ENCODE peak calls at places on chromosomes 11 and 22, in four cellular contexts. P is HCT116, L is breast epithelium, C is left ventricle myocardium inferior. X is an unnamed sample. For H3K4me1, the result is how much of the 10 kb centered on the place peaks cover.

GRCh38 chr22:50576070-50576469 is 2.2 kb downstream of the CPT1B start:
- DNase-seq in C (no peak), L (no peak), P (peak), X (no peak)

GRCh38 chr11:120867024-120867423 is 156.9 kb upstream of the TBCEL start:
- DNase-seq in L (no peak), P (no peak), C (no peak), X (no peak)

GRCh38 chr11:132898021-132898420 is 634.3 kb downstream of the OPCML start:
- DNase-seq in C (no peak), P (no peak), L (no peak), X (no peak)

GRCh38 chr11:70861534-70861933 is 390.8 kb downstream of the SHANK2 start:
- DNase-seq in L (no peak), C (no peak), P (no peak), X (no peak)

GRCh38 chr11:61473370-61474025 is 35.1 kb upstream of the LRRC10B start:
- DNase-seq in P (no peak), L (no peak), C (no peak), X (no peak)

GRCh38 chr22:17829691-17830040 is 55.4 kb upstream of the BID start:
- DNase-seq in P (no peak), L (no peak), C (no peak), X (no peak)

GRCh38 chr22:28911279-28911640 is 27.9 kb downstream of the ZNRF3 start:
- DNase-seq in C (no peak), P (no peak), L (no peak), X (no peak)

GRCh38 chr22:38802671-38803121 is 8.8 kb upstream of the DNAL4 start:
- DNase-seq in P (peak), L (peak), C (no peak), X (peak)

GRCh38 chr22:35575116-35575748 is 34.6 kb downstream of the RASD2 start:
- DNase-seq in L (no peak), P (no peak), C (no peak), X (no peak)

GRCh38 chr22:43431821-43432554 is 20.2 kb downstream of the MPPED1 start:
- DNase-seq in C (no peak), L (no peak), P (no peak), X (no peak)

GRCh38 chr11:112278803-112279202 is 18.1 kb upstream of the PLET1 start:
- DNase-seq in P (no peak), C (no peak), L (no peak), X (no peak)

GRCh38 chr11:44823006-44823405 is 96.2 kb downstream of the TSPAN18 start:
- DNase-seq in C (no peak), P (no peak), L (no peak), X (no peak)

GRCh38 chr11:45654242-45654641 is 11.2 kb downstream of the CHST1 start:
- DNase-seq in C (no peak), P (no peak), L (no peak), X (no peak)

GRCh38 chr11:108912587-108912986 is 247.7 kb downstream of the DDX10 start:
- DNase-seq in L (no peak), C (no peak), P (no peak), X (no peak)

GRCh38 chr11:64032050-64032449 is 3.7 kb upstream of the FLRT1 start:
- DNase-seq in L (no peak), C (no peak), P (no peak), X (no peak)

GRCh38 chr11:44506375-44507016 is 59.0 kb upstream of the CD82 start:
- DNase-seq in P (peak), C (no peak), L (no peak), X (no peak)

GRCh38 chr11:15275141-15275540 is 160.4 kb downstream of the INSC start:
- DNase-seq in P (no peak), C (no peak), L (no peak), X (no peak)

GRCh38 chr11:11786771-11787170 is 55.0 kb upstream of the USP47 start:
- DNase-seq in P (no peak), C (no peak), L (no peak), X (no peak)

GRCh38 chr11:10606536-10607208 is 38.2 kb upstream of the LYVE1 start:
- DNase-seq in L (no peak), C (no peak), P (no peak), X (no peak)

GRCh38 chr22:26564672-26565071 is 25.3 kb downstream of the TPST2 start:
- DNase-seq in L (no peak), C (no peak), P (no peak), X (no peak)

GRCh38 chr22:17093081-17093480 is 8.3 kb downstream of the IL17RA start:
- DNase-seq in C (no peak), L (no peak), P (no peak), X (no peak)

GRCh38 chr22:50730013-50730891 is 7.8 kb upstream of the ACR start:
- DNase-seq in L (no peak), P (no peak), C (peak), X (no peak)

GRCh38 chr11:86547727-86548126 is 124.7 kb downstream of the ME3 start:
- DNase-seq in L (peak), P (no peak), C (no peak), X (no peak)

GRCh38 chr11:116294630-116295029 is 478.2 kb downstream of the BUD13 start:
- DNase-seq in L (no peak), P (no peak), C (no peak), X (no peak)

GRCh38 chr11:69538840-69539239 is 57.4 kb downstream of the LINC01488 start:
- DNase-seq in L (no peak), P (no peak), C (no peak), X (no peak)

GRCh38 chr11:114077482-114078305 is 18.2 kb downstream of the ZBTB16 start:
- DNase-seq in P (no peak), L (no peak), C (no peak), X (no peak)

GRCh38 chr11:105960252-105961245 is 61.5 kb downstream of the MSANTD4 start:
- DNase-seq in L (no peak), P (no peak), C (no peak), X (peak)

GRCh38 chr11:72244317-72245231 is 598 bp upstream of the PHOX2A start:
- DNase-seq in P (no peak), L (no peak), C (no peak), X (no peak)

GRCh38 chr11:121829159-121829643 is 286.8 kb downstream of the BLID start:
- DNase-seq in L (peak), P (peak), C (no peak), X (peak)

GRCh38 chr11:126111458-126112116 is 48.9 kb upstream of the CDON start:
- DNase-seq in P (no peak), C (peak), L (no peak), X (peak)

GRCh38 chr22:44132724-44133123 is 48.0 kb upstream of the PARVG start:
- DNase-seq in P (no peak), L (no peak), C (no peak), X (no peak)

GRCh38 chr22:42553475-42554361 is at the start of gene SERHL2:
- DNase-seq in P (no peak), C (peak), L (peak), X (peak)

GRCh38 chr11:98565311-98565710 is 455.4 kb upstream of the CNTN5 start:
- DNase-seq in C (no peak), L (no peak), P (no peak), X (no peak)

GRCh38 chr22:19231986-19232385 is 53.5 kb upstream of the SLC25A1 start:
- DNase-seq in C (no peak), L (no peak), P (no peak), X (no peak)
- H3K4me1 ChIP-seq in C (under half), L (under half), P (under half), X (under half)

DNA sequence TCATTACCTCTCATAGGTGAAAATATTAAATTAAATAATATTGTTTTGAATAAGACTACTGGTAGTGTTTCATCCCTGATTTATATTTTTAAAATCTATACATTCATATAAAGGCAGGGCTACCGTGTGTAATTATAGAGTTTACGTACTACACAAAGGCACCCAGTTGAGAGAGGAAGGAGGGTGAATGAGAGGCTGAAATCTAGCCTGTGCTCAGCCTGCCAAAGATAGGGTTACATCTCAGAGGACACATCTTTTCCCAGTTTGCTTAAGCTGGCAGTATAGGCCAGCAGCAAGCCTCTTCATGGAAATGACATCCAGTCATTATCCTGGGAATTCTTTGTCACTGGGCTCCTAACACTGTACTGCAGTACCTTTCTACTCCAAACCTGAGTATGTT is 7.5 kb upstream of the B3GNT6 start:
- DNase-seq in C (no peak), P (no peak), L (no peak), X (no peak)
- H3K27ac ChIP-seq in C (no peak), P (no peak), L (no peak), X (no peak)

GRCh38 chr11:73363147-73363546 is 13.1 kb upstream of the RELT start:
- DNase-seq in C (no peak), L (no peak), P (no peak), X (no peak)

GRCh38 chr11:73365352-73366264 is 10.6 kb upstream of the RELT start:
- DNase-seq in L (no peak), C (no peak), P (no peak), X (no peak)

GRCh38 chr11:73367482-73368024 is 8.6 kb upstream of the RELT start:
- DNase-seq in C (no peak), P (no peak), L (no peak), X (no peak)

GRCh38 chr11:73366265-73366610 is 10.0 kb upstream of the RELT start:
- DNase-seq in L (no peak), P (no peak), C (no peak), X (no peak)

DNA sequence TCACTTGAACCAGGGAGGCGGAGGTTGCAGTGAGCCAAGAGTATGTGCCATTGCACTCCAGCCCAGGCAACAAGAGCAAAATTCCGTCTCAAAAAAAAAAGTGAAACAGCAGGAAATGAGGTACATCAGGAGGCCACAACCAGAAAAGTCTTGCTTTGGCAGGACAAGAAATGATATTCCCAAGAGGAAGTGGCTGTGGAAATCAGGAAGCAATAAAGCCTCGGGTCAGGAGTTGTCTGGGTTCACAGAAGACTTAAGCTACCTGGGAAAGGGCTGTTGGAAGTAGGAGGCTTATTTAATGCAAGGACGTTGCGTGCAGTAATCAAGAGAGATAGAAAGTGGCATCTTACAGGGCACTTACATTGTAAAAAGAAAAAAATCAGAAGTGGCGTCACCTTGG is 9.2 kb upstream of the RELT start:
- DNase-seq in P (no peak), C (no peak), L (no peak), X (no peak)
- H3K4me1 ChIP-seq in P (under half), C (under half), L (under half), X (under half)

GRCh38 chr11:96110302-96110701 is 186.4 kb upstream of the MTMR2 start:
- DNase-seq in L (no peak), C (no peak), P (no peak), X (no peak)

GRCh38 chr11:96111308-96111707 is 187.4 kb upstream of the MTMR2 start:
- DNase-seq in L (no peak), P (no peak), C (no peak), X (no peak)

GRCh38 chr11:96114178-96115070 is 190.5 kb upstream of the MTMR2 start:
- DNase-seq in L (no peak), P (no peak), C (no peak), X (no peak)

GRCh38 chr11:96113100-96113710 is 189.3 kb upstream of the MTMR2 start:
- DNase-seq in C (no peak), L (no peak), P (no peak), X (no peak)

DNA sequence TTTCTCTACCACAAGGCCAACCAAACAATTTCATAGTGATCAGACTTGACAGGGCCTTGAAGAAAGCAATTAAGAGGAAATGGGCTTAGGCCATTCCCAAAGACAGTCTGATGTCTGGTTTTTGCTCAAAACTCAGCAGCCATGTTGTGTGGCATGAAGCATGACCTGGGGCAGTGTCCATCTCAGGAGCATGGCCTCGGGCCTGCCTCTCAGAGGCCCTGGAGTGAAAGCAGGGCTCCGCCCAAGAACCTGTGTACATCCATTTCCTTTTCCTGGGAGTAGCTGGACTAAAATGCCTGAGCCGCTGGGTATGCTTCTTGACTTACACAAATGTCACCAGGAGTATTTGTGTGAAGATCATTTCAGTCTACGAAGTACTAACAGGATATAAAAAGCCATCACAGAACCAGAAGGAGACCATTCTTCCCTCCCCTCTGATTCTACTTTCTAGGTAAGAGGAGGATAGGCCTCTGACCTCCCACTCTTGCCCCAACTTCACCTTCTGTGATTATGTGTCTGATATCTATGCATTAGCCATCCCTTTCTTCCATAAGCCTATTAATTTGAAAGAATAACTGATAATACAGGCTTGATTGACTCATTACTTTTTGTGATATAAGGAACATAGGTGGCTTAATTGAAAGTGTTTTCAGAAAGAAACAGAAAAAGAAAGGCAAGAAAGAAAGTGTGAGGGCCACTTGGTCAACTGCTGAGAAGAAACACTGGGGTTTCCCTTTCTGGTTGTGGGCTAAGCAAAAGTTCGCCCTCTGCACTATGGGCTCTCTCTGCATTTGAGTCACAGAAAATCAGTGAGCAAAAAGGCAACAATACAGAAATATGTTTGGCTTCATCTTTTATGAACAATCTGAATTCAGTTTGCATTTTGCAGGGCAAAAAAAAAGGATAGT is 188.5 kb upstream of the MTMR2 start:
- DNase-seq in P (no peak), C (no peak), L (no peak), X (no peak)
- H3K27ac ChIP-seq in P (no peak), C (peak), L (peak), X (peak)

GRCh38 chr11:1757861-1758610 is 5.7 kb downstream of the CTSD start:
- DNase-seq in P (no peak), L (no peak), C (no peak), X (no peak)

GRCh38 chr11:1756791-1757771 is 6.6 kb downstream of the CTSD start:
- DNase-seq in L (no peak), C (no peak), P (no peak), X (no peak)

GRCh38 chr11:1755344-1756023 is 5.1 kb upstream of the IFITM10 start:
- DNase-seq in P (no peak), L (no peak), C (peak), X (peak)

GRCh38 chr11:1754376-1755150 is 4.2 kb upstream of the IFITM10 start:
- DNase-seq in P (no peak), C (no peak), L (no peak), X (no peak)

DNA sequence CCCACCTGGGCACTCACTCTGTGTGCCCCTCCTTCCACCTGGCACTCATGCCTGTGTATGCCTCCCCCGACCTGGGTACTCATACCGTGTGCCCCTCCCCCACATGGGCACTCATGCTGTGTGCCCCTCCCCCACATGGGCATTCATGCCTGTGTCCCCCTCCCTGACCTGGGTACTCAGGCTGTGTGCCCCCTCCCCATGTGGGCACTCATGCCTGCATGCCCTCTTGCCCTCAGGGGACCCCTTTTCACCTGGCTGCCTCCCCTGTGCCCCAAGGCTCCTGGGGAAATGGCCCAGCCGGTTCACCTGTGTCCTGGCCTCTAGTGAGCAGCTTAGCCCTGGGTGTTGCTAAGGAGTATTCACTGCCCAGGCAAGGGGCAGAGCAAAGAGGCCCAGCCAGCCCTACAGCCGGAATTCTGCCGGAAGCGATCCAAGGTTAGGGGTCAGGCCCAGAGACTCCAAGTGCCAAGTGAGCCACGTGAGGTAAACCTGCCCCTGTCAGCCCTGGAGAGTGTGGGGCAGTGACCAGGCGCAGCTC is 5.7 kb upstream of the IFITM10 start:
- DNase-seq in L (no peak), C (no peak), P (no peak), X (peak)
- H3K4me1 ChIP-seq in L (under half), C (half or more), P (under half), X (under half)

DNA sequence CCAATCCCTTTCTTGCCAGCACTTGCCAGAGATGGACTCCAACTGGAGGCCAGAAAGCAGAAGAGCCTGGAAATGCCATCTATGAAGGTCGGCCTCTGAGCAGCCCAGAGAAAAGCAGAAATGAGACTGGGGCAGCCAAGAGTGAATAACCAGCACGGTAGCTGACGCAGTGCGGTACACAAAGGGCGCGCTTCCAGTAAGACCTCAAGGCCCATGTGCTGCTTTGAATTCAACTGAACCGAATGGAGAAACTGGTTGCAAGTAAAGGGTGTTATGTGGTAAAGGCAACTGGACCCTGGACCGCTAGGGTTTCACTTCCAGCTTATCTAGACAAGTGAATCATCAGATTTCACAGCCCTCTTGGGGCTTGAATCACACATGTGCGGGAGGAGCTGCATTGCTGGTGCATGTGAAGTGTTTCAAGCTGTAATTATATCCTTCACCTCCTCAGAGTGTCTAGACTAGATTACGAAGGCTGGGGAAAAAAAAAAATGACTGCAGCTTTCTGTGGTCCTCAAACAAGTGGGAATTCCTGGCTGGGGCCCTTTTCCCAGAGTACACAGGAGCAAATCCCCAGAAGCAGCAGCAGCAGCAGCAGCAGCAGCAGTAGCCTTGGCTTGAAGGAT is 128.9 kb downstream of the CCDC34 start:
- DNase-seq in L (no peak), P (no peak), C (peak), X (peak)
- H3K27ac ChIP-seq in L (no peak), P (no peak), C (peak), X (peak)

DNA sequence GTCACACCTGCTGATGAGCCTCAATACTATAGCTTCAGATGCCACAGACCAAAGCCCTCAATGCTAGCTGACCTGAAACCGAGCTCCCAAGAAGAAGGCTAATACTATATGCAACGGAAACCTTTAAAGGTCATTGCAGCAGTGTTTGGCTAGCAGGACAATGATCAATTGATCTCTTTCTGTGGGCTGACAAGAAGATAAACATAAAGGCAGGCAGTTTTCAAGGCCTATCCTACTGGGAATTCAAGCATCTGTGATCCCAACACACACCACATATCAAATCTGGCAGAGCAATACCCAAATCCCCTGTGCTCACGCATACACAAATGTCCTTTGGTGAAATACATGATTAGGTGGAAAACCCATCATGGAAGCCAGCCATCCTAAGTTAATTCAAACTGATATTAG is 12.4 kb downstream of the LGR4 start:
- DNase-seq in P (no peak), L (no peak), C (no peak), X (no peak)
- H3K4me1 ChIP-seq in P (under half), L (under half), C (half or more), X (under half)